ENCODE peak calls at places on chromosomes 1 and 21, in seven cellular contexts. E is mammary epithelial cell, M is IMR-90, N is K562, D is HCT116, G is fibroblast of lung, W is OCI-LY7. R is an unnamed sample.

GRCh38 chr1:93219443-93219842 is 38.9 kb downstream of the CCDC18 start:
- DNase-seq in E (peak), M (no peak), N (no peak), D (no peak), G (no peak), W (peak), R (no peak)

GRCh38 chr1:52032785-52033131 is 852 bp downstream of the KTI12 start:
- DNase-seq in E (no peak), M (peak), N (peak), D (no peak), G (peak), W (peak), R (peak)

GRCh38 chr1:41560496-41560895 is 76.0 kb upstream of the EDN2 start:
- DNase-seq in E (no peak), M (no peak), N (no peak), D (no peak), G (no peak), W (no peak), R (no peak)

GRCh38 chr1:63917571-63918394 is 144.0 kb downstream of the ROR1 start:
- DNase-seq in E (no peak), M (peak), N (peak), D (peak), G (no peak), W (peak), R (peak)

GRCh38 chr1:43444827-43445225 is 8.9 kb downstream of the HYI start:
- DNase-seq in E (no peak), M (no peak), N (peak), D (no peak), G (no peak), W (no peak), R (peak)

GRCh38 chr1:230163205-230163604 is 96.2 kb downstream of the GALNT2 start:
- DNase-seq in E (peak), M (peak), N (no peak), D (no peak), G (peak), W (no peak), R (no peak)

GRCh38 chr1:59318271-59318865 is 21.5 kb downstream of the FGGY start:
- DNase-seq in E (no peak), M (no peak), N (no peak), D (no peak), G (no peak), W (no peak), R (no peak)

GRCh38 chr1:65429806-65430205 is 9.3 kb downstream of the LEPR start:
- DNase-seq in E (peak), M (peak), N (no peak), D (no peak), G (peak), W (no peak), R (no peak)

GRCh38 chr1:18302788-18303413 is 177.8 kb upstream of the KLHDC7A start:
- DNase-seq in E (no peak), M (no peak), N (peak), D (peak), G (no peak), W (peak), R (peak)

GRCh38 chr21:43726686-43727570 is 8.0 kb downstream of the PDXK start:
- DNase-seq in E (no peak), M (no peak), N (no peak), D (no peak), G (no peak), W (no peak), R (no peak)

GRCh38 chr1:16221499-16221898 is 9.0 kb upstream of the ARHGEF19 start:
- DNase-seq in E (no peak), M (no peak), N (no peak), D (no peak), G (no peak), W (no peak), R (no peak)

GRCh38 chr21:41168391-41169257 is 664 bp downstream of the BACE2 start:
- DNase-seq in E (peak), M (peak), N (no peak), D (no peak), G (peak), W (no peak), R (peak)

GRCh38 chr1:201172999-201173610 is 17.5 kb upstream of the IGFN1 start:
- DNase-seq in E (peak), M (peak), N (no peak), D (no peak), G (peak), W (no peak), R (no peak)

GRCh38 chr1:204242920-204243319 is 29.1 kb upstream of the GOLT1A start:
- DNase-seq in E (no peak), M (no peak), N (no peak), D (no peak), G (no peak), W (no peak), R (no peak)

GRCh38 chr1:72018562-72018961 is 263.8 kb downstream of the NEGR1 start:
- DNase-seq in E (no peak), M (no peak), N (no peak), D (no peak), G (no peak), W (no peak), R (peak)

GRCh38 chr1:201714542-201715276 is 114.2 kb upstream of the IPO9 start:
- DNase-seq in E (peak), M (peak), N (peak), D (peak), G (peak), W (no peak), R (no peak)

GRCh38 chr1:85463666-85464496 is 1.1 kb downstream of the DDAH1 start:
- DNase-seq in E (no peak), M (no peak), N (no peak), D (no peak), G (peak), W (no peak), R (peak)

GRCh38 chr1:237938553-237938952 is 47.8 kb upstream of the ZP4 start:
- DNase-seq in E (no peak), M (no peak), N (peak), D (no peak), G (no peak), W (no peak), R (peak)
- TF ChIP-seq CTCF in E (no peak), M (peak), N (peak), D (peak), G (no peak), W (no peak), R (peak)

GRCh38 chr1:147904726-147905125 is 2.1 kb downstream of the GJA8 start:
- DNase-seq in E (no peak), M (no peak), N (no peak), D (no peak), G (no peak), W (no peak), R (no peak)

GRCh38 chr1:147912553-147912952 is 10.0 kb downstream of the GJA8 start:
- DNase-seq in E (no peak), M (no peak), N (no peak), D (no peak), G (no peak), W (no peak), R (no peak)

GRCh38 chr1:147902183-147902845 is at the start of gene GJA8:
- DNase-seq in E (no peak), M (no peak), N (no peak), D (no peak), G (no peak), W (no peak), R (no peak)

GRCh38 chr1:147913362-147913761 is 10.8 kb downstream of the GJA8 start:
- DNase-seq in E (no peak), M (no peak), N (no peak), D (no peak), G (no peak), W (no peak), R (no peak)

DNA sequence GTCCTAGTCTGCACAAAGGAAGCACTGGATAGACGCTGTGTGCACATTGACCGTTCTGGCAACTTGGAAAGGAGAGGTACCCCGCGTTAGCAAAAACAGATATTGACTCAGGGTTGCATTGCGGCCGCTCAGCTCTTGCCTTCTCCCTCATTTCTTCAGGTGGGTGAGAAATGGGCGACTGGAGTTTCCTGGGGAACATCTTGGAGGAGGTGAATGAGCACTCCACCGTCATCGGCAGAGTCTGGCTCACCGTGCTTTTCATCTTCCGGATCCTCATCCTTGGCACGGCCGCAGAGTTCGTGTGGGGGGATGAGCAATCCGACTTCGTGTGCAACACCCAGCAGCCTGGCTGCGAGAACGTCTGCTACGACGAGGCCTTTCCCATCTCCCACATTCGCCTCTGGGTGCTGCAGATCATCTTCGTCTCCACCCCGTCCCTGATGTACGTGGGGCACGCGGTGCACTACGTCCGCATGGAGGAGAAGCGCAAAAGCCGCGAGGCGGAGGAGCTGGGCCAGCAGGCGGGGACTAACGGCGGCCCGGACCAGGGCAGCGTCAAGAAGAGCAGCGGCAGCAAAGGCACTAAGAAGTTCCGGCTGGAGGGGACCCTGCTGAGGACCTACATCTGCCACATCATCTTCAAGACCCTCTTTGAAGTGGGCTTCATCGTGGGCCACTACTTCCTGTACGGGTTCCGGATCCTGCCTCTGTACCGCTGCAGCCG is 5.4 kb downstream of the GJA8 start:
- DNase-seq in E (no peak), M (no peak), N (no peak), D (no peak), G (no peak), W (no peak), R (no peak)
- H2AFZ ChIP-seq in E (no peak), M (no peak), N (no peak), D (no peak), G (no peak), W (no peak), R (no peak)

GRCh38 chr1:3677411-3677944 is 25.2 kb downstream of the TP73 start:
- DNase-seq in E (no peak), M (no peak), N (no peak), D (no peak), G (no peak), W (no peak), R (no peak)

GRCh38 chr1:3679098-3679555 is 26.8 kb downstream of the TP73 start:
- DNase-seq in E (no peak), M (no peak), N (no peak), D (no peak), G (no peak), W (no peak), R (no peak)

GRCh38 chr1:3678361-3679097 is 26.2 kb downstream of the TP73 start:
- DNase-seq in E (no peak), M (no peak), N (no peak), D (no peak), G (no peak), W (peak), R (peak)

GRCh38 chr1:3675436-3675835 is 23.1 kb downstream of the TP73 start:
- DNase-seq in E (no peak), M (no peak), N (no peak), D (no peak), G (no peak), W (no peak), R (no peak)

GRCh38 chr1:3676581-3677410 is 24.5 kb downstream of the TP73 start:
- DNase-seq in E (no peak), M (no peak), N (no peak), D (no peak), G (no peak), W (no peak), R (no peak)
- TF ChIP-seq CTCF in E (no peak), M (no peak), N (no peak), D (no peak), G (no peak), W (no peak), R (no peak)

GRCh38 chr1:46615735-46616134 is 876 bp downstream of the MOB3C start:
- DNase-seq in E (no peak), M (no peak), N (no peak), D (no peak), G (no peak), W (peak), R (no peak)
- H2AFZ ChIP-seq in E (peak), M (peak), N (peak), D (peak), G (no peak), W (peak), R (peak)

R was measured in GM23338.